ENCODE peak calls at places on chromosome 12, in seven cellular contexts. Y is SK-N-SH; P is activated T-helper 1 cell treated with anti-CD3 and anti-CD28 coated beads, Interleukin-2, amount 50 U/mL, for 16 hours; O is heart left ventricle; H is nucleus accumbens; W is fibroblast of the conjunctiva; B is stimulated activated CD4-positive, alpha-beta T cell treated with anti-CD3 and anti-CD28 coated beads, Interleukin-1b, Interleukin-23, amount 100 ng/mL, for 48 hours. Q is an unnamed sample.

GRCh38 chr12:55934773-55935172 is 3.8 kb downstream of the DGKA start:
- DNase-seq in Y (no peak), P (no peak), O (no peak), H (no peak), W (no peak), B (no peak), Q (no peak)

GRCh38 chr12:53514626-53515290 is 7.5 kb upstream of the NPFF start:
- DNase-seq in Y (no peak), P (no peak), O (no peak), H (no peak), W (no peak), B (no peak), Q (no peak)

GRCh38 chr12:47698055-47698454 is 7.8 kb downstream of the RPAP3 start:
- DNase-seq in Y (no peak), P (no peak), O (no peak), H (no peak), W (no peak), B (no peak), Q (no peak)

GRCh38 chr12:127903146-127903545 is 363.8 kb upstream of the TMEM132C start:
- DNase-seq in Y (no peak), P (no peak), O (no peak), H (no peak), W (no peak), B (no peak), Q (peak; percentile 57)

GRCh38 chr12:23906329-23906728 is 43.1 kb downstream of the SOX5 start:
- DNase-seq in Y (no peak), P (no peak), O (peak; percentile 37), H (no peak), W (no peak), B (no peak), Q (no peak)

GRCh38 chr12:59149995-59150642 is 229.8 kb upstream of the LRIG3 start:
- DNase-seq in Y (peak; percentile 31), P (no peak), O (no peak), H (no peak), W (peak; percentile 80), B (no peak), Q (peak; percentile 92)

GRCh38 chr12:15918066-15918465 is 6.9 kb downstream of the DERA start:
- DNase-seq in Y (no peak), P (no peak), O (no peak), H (no peak), W (no peak), B (no peak), Q (no peak)

GRCh38 chr12:116980083-116980482 is 69.3 kb downstream of the FBXW8 start:
- DNase-seq in Y (no peak), P (no peak), O (no peak), H (no peak), W (no peak), B (no peak), Q (peak; percentile 38)

GRCh38 chr12:79329933-79330332 is 360.8 kb downstream of the PAWR start:
- DNase-seq in Y (no peak), P (no peak), O (no peak), H (no peak), W (no peak), B (no peak), Q (peak; percentile 29)

GRCh38 chr12:117836999-117837736 is 131.6 kb downstream of the KSR2 start:
- DNase-seq in Y (peak; percentile 67), P (peak; percentile 52), O (peak; percentile 84), H (peak; percentile 38), W (peak; percentile 39), B (peak; percentile 78), Q (peak; percentile 81)

GRCh38 chr12:118773956-118774723 is 207.2 kb upstream of the SRRM4 start:
- DNase-seq in Y (peak; percentile 81), P (no peak), O (no peak), H (peak; percentile 19), W (no peak), B (no peak), Q (no peak)

GRCh38 chr12:64036414-64036813 is 185.7 kb downstream of the KICS2 start:
- DNase-seq in Y (no peak), P (no peak), O (no peak), H (no peak), W (no peak), B (no peak), Q (no peak)

GRCh38 chr12:3160081-3160480 is 82.9 kb downstream of the TSPAN9 start:
- DNase-seq in Y (no peak), P (no peak), O (no peak), H (no peak), W (no peak), B (no peak), Q (peak; percentile 72)

GRCh38 chr12:91804533-91804932 is 341.1 kb downstream of the BTG1 start:
- DNase-seq in Y (no peak), P (no peak), O (no peak), H (no peak), W (no peak), B (no peak), Q (no peak)

GRCh38 chr12:85814116-85814515 is 22.1 kb downstream of the RASSF9 start:
- DNase-seq in Y (no peak), P (no peak), O (no peak), H (no peak), W (no peak), B (no peak), Q (no peak)

Q was measured in adipocyte.